ENCODE peak calls at places on chromosomes 4 and X, in seven cellular contexts. V is H1, O is SK-N-SH, X is GM12878, E is HepG2, N is GM12892, Z is K562. Y is an unnamed sample.

GRCh38 chr4:85909851-85910250 is 434.9 kb downstream of the ARHGAP24 start:
- DNase-seq in V (no peak), X (no peak), O (no peak), E (no peak), Z (no peak), N (no peak), Y (no peak)

GRCh38 chrX:153490217-153490616 is 4.6 kb upstream of the BGN start:
- DNase-seq in N (no peak), Z (no peak), V (no peak), O (peak), X (no peak), E (no peak), Y (no peak)

GRCh38 chr4:98803287-98803677 is 125.7 kb downstream of the EIF4E start:
- DNase-seq in Z (no peak), V (no peak), X (no peak), N (no peak), O (no peak), E (no peak), Y (no peak)

GRCh38 chrX:68061206-68061535 is 372.1 kb downstream of the OPHN1 start:
- DNase-seq in E (no peak), O (no peak), N (no peak), X (no peak), V (no peak), Z (no peak), Y (no peak)

GRCh38 chr4:126850286-126850685 is 782.5 kb upstream of the INTU start:
- DNase-seq in O (peak), V (no peak), X (no peak), N (no peak), Z (peak), E (no peak), Y (no peak)

GRCh38 chr4:82643994-82644730 is 82.4 kb upstream of the TMEM150C start:
- DNase-seq in N (no peak), X (no peak), V (no peak), Z (no peak), O (no peak), E (no peak), Y (no peak)

GRCh38 chrX:47643926-47644325 is 6.4 kb downstream of the ELK1 start:
- DNase-seq in E (no peak), Z (no peak), O (no peak), V (no peak), X (no peak), N (no peak), Y (no peak)

GRCh38 chr4:99180367-99181169 is 36.5 kb upstream of the ADH4 start:
- DNase-seq in V (no peak), E (no peak), Z (no peak), X (no peak), O (no peak), N (no peak), Y (no peak)

GRCh38 chrX:17547658-17548057 is 172.7 kb downstream of the NHS start:
- DNase-seq in V (no peak), Z (peak), E (peak), X (peak), O (no peak), N (no peak), Y (no peak)

GRCh38 chr4:10396181-10396580 is 61.0 kb downstream of the ZNF518B start:
- DNase-seq in N (no peak), E (no peak), O (no peak), X (no peak), V (no peak), Z (no peak), Y (no peak)

GRCh38 chr4:112897548-112897947 is 151.9 kb upstream of the ANK2 start:
- DNase-seq in E (peak), Z (no peak), N (no peak), X (no peak), O (no peak), V (no peak), Y (no peak)

GRCh38 chr4:848307-848691 is 22.4 kb upstream of the CPLX1 start:
- DNase-seq in Z (no peak), X (no peak), N (no peak), O (peak), E (no peak), V (no peak), Y (no peak)

GRCh38 chr4:119873132-119873531 is 193.5 kb downstream of the MAD2L1 start:
- DNase-seq in V (no peak), O (no peak), N (no peak), E (no peak), Z (no peak), X (no peak), Y (no peak)
- TF ChIP-seq TAF1 in V (no peak), O (no peak), N (no peak), E (no peak), Z (no peak), X (no peak), Y (no peak)

GRCh38 chr4:3372933-3373465 is 68.8 kb upstream of the HGFAC start:
- DNase-seq in X (peak), O (no peak), E (no peak), V (no peak), Z (no peak), N (no peak), Y (peak)

GRCh38 chr4:3371038-3371437 is 70.7 kb upstream of the HGFAC start:
- DNase-seq in N (no peak), Z (no peak), E (no peak), O (peak), V (no peak), X (no peak), Y (no peak)

GRCh38 chr4:3373468-3373867 is 68.3 kb upstream of the HGFAC start:
- DNase-seq in O (no peak), V (no peak), Z (no peak), E (no peak), N (no peak), X (no peak), Y (no peak)

GRCh38 chr4:3371581-3372001 is 70.2 kb upstream of the HGFAC start:
- DNase-seq in E (no peak), Z (no peak), N (no peak), X (no peak), V (peak), O (peak), Y (no peak)

GRCh38 chr4:3372264-3372932 is 69.4 kb upstream of the HGFAC start:
- DNase-seq in V (no peak), N (no peak), Z (no peak), O (no peak), X (no peak), E (no peak), Y (no peak)
- TF ChIP-seq TAF1 in V (no peak), N (no peak), Z (no peak), O (no peak), X (no peak), E (no peak), Y (no peak)

DNA sequence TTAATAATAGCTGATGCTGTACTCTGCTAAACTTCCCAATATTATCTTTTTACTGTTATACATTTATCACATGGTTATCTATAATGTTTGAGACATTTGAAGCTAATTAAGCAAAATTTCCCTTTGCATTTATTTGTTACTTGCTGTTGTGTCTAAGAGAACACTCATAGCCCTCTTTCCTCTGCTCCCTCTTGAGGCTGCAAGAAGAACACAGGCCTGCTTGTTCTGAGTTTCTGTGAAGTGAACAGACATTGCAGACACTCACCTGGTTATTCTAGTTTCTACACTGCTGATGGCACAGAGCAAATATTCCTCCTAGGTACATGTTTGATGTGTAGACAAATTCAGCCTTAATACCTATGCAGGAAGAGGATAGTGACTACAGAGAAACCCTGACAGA is 367.8 kb downstream of the GASK1B start:
- DNase-seq in E (peak), N (no peak), V (no peak), Z (no peak), O (no peak), X (no peak), Y (no peak)
- TF ChIP-seq TAF1 in E (no peak), N (no peak), V (no peak), Z (no peak), O (no peak), X (no peak), Y (no peak)

DNA sequence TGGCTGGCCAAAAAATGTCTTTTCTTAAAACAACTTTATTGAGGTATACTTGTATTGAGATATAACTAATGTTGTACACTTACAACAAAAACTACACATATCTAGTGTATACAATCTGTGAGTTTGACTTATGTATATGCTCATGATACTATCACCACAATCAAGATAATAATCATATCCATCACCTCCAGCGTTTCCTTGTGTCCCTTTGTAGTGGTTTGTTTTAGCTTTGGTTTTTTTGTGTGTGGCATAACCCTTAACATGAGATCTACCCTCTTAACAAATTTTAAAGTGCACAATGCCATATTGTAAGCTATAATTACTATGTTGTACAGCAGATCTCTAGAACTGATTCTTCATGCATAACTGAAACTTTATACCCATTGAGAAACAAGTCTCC is 13.4 kb upstream of the PCSK1N start:
- DNase-seq in Z (no peak), X (no peak), N (no peak), O (no peak), E (no peak), V (no peak), Y (no peak)
- TF ChIP-seq TAF1 in Z (no peak), X (no peak), N (no peak), O (no peak), E (no peak), V (no peak), Y (no peak)

GRCh38 chr4:153449338-153449737 is 16.8 kb upstream of the TMEM131L start:
- DNase-seq in V (no peak), E (no peak), X (no peak), Z (no peak), O (no peak), N (no peak), Y (no peak)

GRCh38 chr4:153450545-153450917 is 15.6 kb upstream of the TMEM131L start:
- DNase-seq in E (no peak), N (no peak), O (no peak), Z (no peak), V (no peak), X (no peak), Y (no peak)

GRCh38 chr4:153451931-153452660 is 14.1 kb upstream of the TMEM131L start:
- DNase-seq in X (no peak), N (no peak), O (no peak), V (peak), Z (no peak), E (no peak), Y (no peak)

GRCh38 chr4:153448003-153448731 is 18.0 kb upstream of the TMEM131L start:
- DNase-seq in Z (no peak), V (no peak), O (peak), N (no peak), E (no peak), X (no peak), Y (no peak)

GRCh38 chr4:153447175-153447887 is 18.8 kb upstream of the TMEM131L start:
- DNase-seq in X (no peak), V (no peak), E (no peak), Z (no peak), O (no peak), N (no peak), Y (no peak)
- TF ChIP-seq TAF1 in X (no peak), V (no peak), E (no peak), Z (no peak), O (no peak), N (no peak), Y (no peak)

Y was measured in GM12891.